ENCODE peak calls at places on chromosomes 12 and 14, in four cellular contexts. A is K562, Q is GM12878, Z is HepG2. X is an unnamed sample.

GRCh38 chr12:52949413-52950331 is 754 bp downstream of the KRT18 start:
- DNase-seq in A (peak), Q (no peak), Z (peak), X (no peak)

GRCh38 chr14:91108941-91109611 is 4.8 kb upstream of the DGLUCY start:
- DNase-seq in A (no peak), Q (no peak), Z (no peak), X (no peak)

GRCh38 chr14:67971627-67972625 is 152.3 kb downstream of the RAD51B start:
- DNase-seq in A (no peak), Q (no peak), Z (no peak), X (peak)

GRCh38 chr14:88834883-88835431 is 10.5 kb downstream of the TTC8 start:
- DNase-seq in A (no peak), Q (no peak), Z (no peak), X (no peak)

GRCh38 chr12:116480210-116480818 is 78.9 kb upstream of the MAP1LC3B2 start:
- DNase-seq in A (no peak), Q (no peak), Z (no peak), X (no peak)

GRCh38 chr14:67417633-67418032 is 5.7 kb upstream of the PLEK2 start:
- DNase-seq in A (no peak), Q (no peak), Z (no peak), X (no peak)

GRCh38 chr14:77347746-77348145 is 26.9 kb downstream of the GSTZ1 start:
- DNase-seq in A (no peak), Q (no peak), Z (no peak), X (no peak)

GRCh38 chr14:89391123-89391522 is 25.9 kb downstream of the FOXN3 start:
- DNase-seq in A (no peak), Q (no peak), Z (peak), X (no peak)

GRCh38 chr14:20400965-20401593 is 12.2 kb downstream of the TEP1 start:
- DNase-seq in A (no peak), Q (no peak), Z (peak), X (no peak)

GRCh38 chr12:15682826-15683225 is 106.4 kb downstream of the EPS8 start:
- DNase-seq in A (no peak), Q (no peak), Z (no peak), X (no peak)

GRCh38 chr14:38243696-38244250 is 12.1 kb downstream of the CLEC14A start:
- DNase-seq in A (no peak), Q (no peak), Z (no peak), X (no peak)

GRCh38 chr14:38233218-38233617 is 22.7 kb downstream of the CLEC14A start:
- DNase-seq in A (no peak), Q (no peak), Z (no peak), X (no peak)

GRCh38 chr14:38238881-38239280 is 17.0 kb downstream of the CLEC14A start:
- DNase-seq in A (no peak), Q (no peak), Z (no peak), X (no peak)

GRCh38 chr14:38238332-38238731 is 17.6 kb downstream of the CLEC14A start:
- DNase-seq in A (no peak), Q (no peak), Z (no peak), X (no peak)
- TF ChIP-seq FOXM1 in A (no peak), Q (no peak), Z (no peak), X (no peak)

GRCh38 chr14:53779301-53779700 is 177.3 kb downstream of the BMP4 start:
- DNase-seq in A (no peak), Q (no peak), Z (no peak), X (no peak)
- TF ChIP-seq REST in A (no peak), Q (no peak), Z (no peak), X (no peak)

GRCh38 chr12:21353948-21354347 is 18.8 kb upstream of the IAPP start:
- DNase-seq in A (no peak), Q (no peak), Z (no peak), X (no peak)

GRCh38 chr12:21353487-21353886 is 18.8 kb upstream of the SLCO1A2 start:
- DNase-seq in A (no peak), Q (no peak), Z (no peak), X (no peak)

GRCh38 chr12:21350975-21351374 is 16.3 kb upstream of the SLCO1A2 start:
- DNase-seq in A (peak), Q (no peak), Z (peak), X (no peak)

DNA sequence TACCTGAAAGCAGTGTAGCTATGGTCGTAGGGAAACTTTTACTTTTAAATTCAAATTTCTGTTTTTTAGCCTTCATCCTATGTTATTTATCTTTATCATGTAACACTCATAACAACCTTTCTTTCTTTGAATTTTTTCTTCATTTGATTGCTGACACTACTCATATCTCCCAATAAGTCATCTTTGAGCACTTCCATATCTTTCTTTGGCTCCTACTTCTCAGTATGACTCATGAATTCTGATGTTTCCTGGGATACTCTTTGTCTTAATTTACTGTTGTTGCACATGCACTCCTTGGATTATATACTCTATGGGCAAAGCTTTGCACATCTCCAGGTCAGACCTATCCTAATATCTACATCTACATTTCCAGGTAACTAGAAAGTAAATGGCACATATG is 18.1 kb upstream of the IAPP start:
- DNase-seq in A (no peak), Q (no peak), Z (no peak), X (no peak)
- TF ChIP-seq FOXM1 in A (no peak), Q (no peak), Z (no peak), X (no peak)

GRCh38 chr12:76559277-76560082 is at the start of gene OSBPL8:
- DNase-seq in A (peak), Q (peak), Z (peak), X (peak)
- TF ChIP-seq REST in A (no peak), Q (no peak), Z (no peak), X (peak)

GRCh38 chr14:34038358-34039057 is 87.6 kb upstream of the EGLN3 start:
- DNase-seq in A (no peak), Q (no peak), Z (peak), X (no peak)

GRCh38 chr14:34039428-34040047 is 88.7 kb upstream of the EGLN3 start:
- DNase-seq in A (no peak), Q (no peak), Z (peak), X (no peak)

GRCh38 chr14:34043627-34044372 is 92.9 kb upstream of the EGLN3 start:
- DNase-seq in A (peak), Q (peak), Z (peak), X (no peak)

GRCh38 chr14:34040765-34041164 is 89.9 kb upstream of the EGLN3 start:
- DNase-seq in A (no peak), Q (no peak), Z (no peak), X (no peak)

GRCh38 chr14:34041220-34041619 is 90.3 kb upstream of the EGLN3 start:
- DNase-seq in A (no peak), Q (no peak), Z (no peak), X (no peak)
- TF ChIP-seq FOXM1 in A (no peak), Q (no peak), Z (no peak), X (no peak)

DNA sequence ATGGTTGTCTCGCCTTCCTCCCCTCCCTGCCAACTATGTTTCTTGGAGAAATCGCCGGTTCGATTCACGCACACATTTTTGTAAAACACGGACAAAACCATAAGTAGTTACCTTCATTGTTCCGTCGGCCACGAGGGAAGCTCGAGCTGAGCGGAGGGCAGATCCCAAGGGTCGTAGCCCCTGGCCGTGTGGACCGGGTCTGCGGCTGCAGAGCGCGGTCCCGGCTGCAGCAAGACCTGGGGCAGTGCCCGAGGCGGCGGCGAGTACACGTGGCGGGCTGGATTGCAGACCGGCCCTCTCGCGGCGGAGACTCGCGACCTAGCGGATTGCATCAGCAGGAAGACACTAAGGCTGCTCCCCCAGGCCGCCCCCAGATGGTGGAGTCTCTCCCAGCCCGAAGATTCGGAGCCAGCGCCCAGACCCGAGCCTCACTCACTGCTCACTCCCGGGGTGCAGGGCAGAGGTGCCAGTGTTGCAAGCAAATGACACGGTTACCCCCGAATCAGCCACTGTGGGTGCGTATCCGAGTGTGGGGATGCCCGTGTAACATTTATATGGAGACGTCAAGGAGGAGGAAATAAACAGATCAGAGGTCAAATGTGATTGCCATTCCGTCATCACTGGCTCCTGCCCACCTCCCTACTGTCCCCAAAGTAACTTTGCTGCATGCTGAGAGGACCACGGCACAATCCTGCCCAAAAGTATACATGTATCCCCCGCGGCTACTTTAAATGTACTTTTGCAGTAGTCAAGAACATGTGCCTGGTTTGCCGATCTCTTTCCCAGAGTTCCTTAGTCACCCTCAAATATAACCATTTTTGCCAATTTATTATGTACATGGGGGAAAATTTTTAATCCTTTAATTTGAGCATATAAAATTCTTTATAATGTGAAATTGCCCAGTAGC is at the start of gene BCAT1:
- DNase-seq in A (peak), Q (no peak), Z (peak), X (peak)
- TF ChIP-seq REST in A (no peak), Q (no peak), Z (no peak), X (peak)